ENCODE peak calls at places on chromosome 20, in ten cellular contexts. Y is pons; C is activated CD4-positive, alpha-beta T cell treated with anti-CD3 and anti-CD28 coated beads, Interleukin-2, amount 50 U/mL, for 48 hours; H is amygdala; D is GM23338; O is activated naive CD4-positive, alpha-beta T cell treated with anti-CD3 and anti-CD28 coated beads, Interleukin-2, amount 50 U/mL, for 72 hours; I is epithelial cell of esophagus; W is kidney glomerular epithelial cell; J is A549; S is non-pigmented ciliary epithelial cell. F is an unnamed sample.

GRCh38 chr20:10521068-10521834 is 86.1 kb downstream of the SLX4IP start:
- DNase-seq in C (no peak), W (peak; percentile 70), H (no peak), Y (peak; percentile 53), I (peak; percentile 81), J (peak; percentile 43), S (peak; percentile 70), D (no peak), O (no peak), F (no peak)

GRCh38 chr20:19104186-19104585 is 108.3 kb upstream of the SLC24A3 start:
- DNase-seq in I (no peak), Y (no peak), W (no peak), H (no peak), O (no peak), J (no peak), D (no peak), C (no peak), S (no peak), F (no peak)

GRCh38 chr20:15491564-15491963 is 1081.7 kb downstream of the KIF16B start:
- DNase-seq in I (peak; percentile 27), S (no peak), C (no peak), D (peak; percentile 71), Y (no peak), J (no peak), O (no peak), H (no peak), W (no peak), F (peak; percentile 83)

GRCh38 chr20:54622338-54623280 is 147.2 kb downstream of the DOK5 start:
- DNase-seq in Y (no peak), I (no peak), D (no peak), S (no peak), J (no peak), O (no peak), H (no peak), C (no peak), W (no peak), F (no peak)

GRCh38 chr20:24785141-24785924 is 163.7 kb upstream of the CST7 start:
- DNase-seq in S (peak; percentile 69), H (no peak), C (no peak), I (peak; percentile 77), Y (no peak), O (no peak), D (no peak), W (peak; percentile 31), J (no peak), F (no peak)

GRCh38 chr20:44730441-44730840 is 15.2 kb upstream of the KCNK15 start:
- DNase-seq in O (no peak), I (peak; percentile 92), H (no peak), S (no peak), D (no peak), Y (no peak), C (no peak), J (no peak), W (peak; percentile 82), F (no peak)

GRCh38 chr20:57397693-57398108 is 6.5 kb downstream of the RBM38 start:
- DNase-seq in J (no peak), D (no peak), Y (no peak), I (no peak), C (peak; percentile 43), W (no peak), S (no peak), H (no peak), O (no peak), F (no peak)

GRCh38 chr20:20405619-20406018 is 37.7 kb downstream of the INSM1 start:
- DNase-seq in O (no peak), W (no peak), D (no peak), I (no peak), J (no peak), S (no peak), Y (no peak), C (no peak), H (no peak), F (no peak)

GRCh38 chr20:17226410-17227198 is at the start of gene PCSK2:
- DNase-seq in I (peak; percentile 35), O (no peak), J (peak; percentile 11), W (peak; percentile 61), H (peak; percentile 43), S (no peak), C (no peak), D (peak; percentile 96), Y (peak; percentile 58), F (peak; percentile 96)

GRCh38 chr20:17680836-17681740 is 954 bp downstream of the RRBP1 start:
- DNase-seq in D (peak; percentile 82), C (peak; percentile 83), J (peak; percentile 95), I (peak; percentile 82), S (no peak), W (peak; percentile 35), O (peak; percentile 85), H (peak; percentile 38), Y (peak; percentile 75), F (peak; percentile 93)

GRCh38 chr20:48308882-48309281 is 518.9 kb downstream of the PREX1 start:
- DNase-seq in S (no peak), D (peak; percentile 36), W (no peak), J (no peak), I (peak; percentile 72), Y (no peak), H (no peak), O (no peak), C (no peak), F (peak; percentile 85)

GRCh38 chr20:13613917-13614316 is 24.8 kb downstream of the TASP1 start:
- DNase-seq in O (no peak), H (no peak), I (no peak), D (no peak), W (no peak), Y (no peak), C (no peak), J (no peak), S (no peak), F (no peak)

GRCh38 chr20:18712877-18713276 is 100.7 kb upstream of the SCP2D1 start:
- DNase-seq in J (no peak), H (no peak), C (no peak), D (peak; percentile 69), I (no peak), W (no peak), Y (no peak), S (no peak), O (no peak), F (peak; percentile 84)

GRCh38 chr20:64055893-64056638 is 6.6 kb upstream of the SOX18 start:
- DNase-seq in W (peak; percentile 10), H (no peak), Y (no peak), C (no peak), D (peak; percentile 26), O (no peak), I (no peak), J (no peak), S (no peak), F (peak; percentile 71)

GRCh38 chr20:11057624-11058023 is 383.8 kb upstream of the JAG1 start:
- DNase-seq in O (no peak), I (peak; percentile 21), S (no peak), C (no peak), W (no peak), D (no peak), J (no peak), H (no peak), Y (no peak), F (no peak)

GRCh38 chr20:36540551-36541211 is 638 bp upstream of the MYL9 start:
- DNase-seq in O (no peak), S (no peak), D (peak; percentile 50), W (peak; percentile 54), J (no peak), C (no peak), I (no peak), Y (no peak), H (no peak), F (peak; percentile 68)

GRCh38 chr20:1448081-1448627 is 18.5 kb downstream of the NSFL1C start:
- DNase-seq in H (no peak), I (no peak), W (no peak), J (no peak), D (no peak), O (no peak), C (no peak), Y (no peak), S (no peak), F (peak; percentile 20)

GRCh38 chr20:58361549-58361948 is 27.5 kb upstream of the VAPB start:
- DNase-seq in H (no peak), J (no peak), S (no peak), I (no peak), D (peak; percentile 30), O (no peak), Y (no peak), C (no peak), W (no peak), F (no peak)

GRCh38 chr20:38534756-38535155 is 46.2 kb upstream of the ADIG start:
- DNase-seq in S (no peak), C (peak; percentile 52), I (no peak), W (no peak), J (no peak), D (no peak), H (no peak), O (no peak), Y (no peak), F (no peak)

GRCh38 chr20:41748051-41748450 is 129.9 kb upstream of the CHD6 start:
- DNase-seq in C (no peak), S (no peak), D (no peak), J (no peak), I (no peak), O (no peak), W (no peak), Y (no peak), H (no peak), F (peak; percentile 58)

GRCh38 chr20:10898555-10898954 is 224.8 kb upstream of the JAG1 start:
- DNase-seq in J (no peak), S (no peak), D (no peak), C (no peak), W (no peak), I (no peak), O (no peak), H (no peak), Y (no peak), F (no peak)

GRCh38 chr20:50821994-50822393 is 27.1 kb downstream of the BCAS4 start:
- DNase-seq in J (no peak), I (no peak), C (no peak), D (no peak), S (no peak), Y (no peak), O (no peak), W (no peak), H (no peak), F (no peak)

GRCh38 chr20:64112691-64113443 is 5.5 kb upstream of the NPBWR2 start:
- DNase-seq in J (no peak), S (no peak), O (peak; percentile 43), D (peak; percentile 1), Y (no peak), I (no peak), C (no peak), W (no peak), H (no peak), F (peak; percentile 38)

GRCh38 chr20:31720486-31721407 is 1.9 kb downstream of the BCL2L1 start:
- DNase-seq in H (no peak), I (no peak), S (no peak), D (peak; percentile 30), C (peak; percentile 23), Y (peak; percentile 59), J (no peak), W (no peak), O (no peak), F (peak; percentile 73)

GRCh38 chr20:5489596-5489995 is 172.8 kb upstream of the PROKR2 start:
- DNase-seq in I (no peak), C (no peak), W (no peak), Y (no peak), D (no peak), O (no peak), J (no peak), S (no peak), H (no peak), F (no peak)